ENCODE peak calls at places on chromosome 9, in eight cellular contexts. W is transverse colon; N is epithelial cell of esophagus; H is stimulated activated CD8-positive, alpha-beta memory T cell treated with anti-CD3 and anti-CD28 coated beads, Interleukin-2, amount 100 ng/mL, for 1 hour; Q is M059J; S is stomach; D is activated CD8-positive, alpha-beta T cell treated with anti-CD3 and anti-CD28 coated beads for 36 hours; I is heart left ventricle. A is an unnamed sample.

GRCh38 chr9:116124472-116125040 is 29.0 kb upstream of the PAPPA start:
- DNase-seq in H (no peak), I (no peak), N (peak), Q (no peak), W (no peak), D (no peak), S (no peak), A (no peak)

GRCh38 chr9:95641591-95641990 is 124.8 kb upstream of the PTCH1 start:
- DNase-seq in D (no peak), Q (peak), S (no peak), W (no peak), H (no peak), I (no peak), N (peak), A (no peak)

GRCh38 chr9:83132768-83133167 is 69.8 kb upstream of the RASEF start:
- DNase-seq in N (peak), I (no peak), H (no peak), W (no peak), D (no peak), Q (no peak), S (no peak), A (no peak)

GRCh38 chr9:120558454-120558853 is 21.5 kb downstream of the CDK5RAP2 start:
- DNase-seq in N (no peak), H (no peak), S (no peak), W (no peak), I (no peak), Q (no peak), D (no peak), A (no peak)

GRCh38 chr9:38032266-38032830 is 36.7 kb downstream of the SHB start:
- DNase-seq in W (peak), I (peak), D (no peak), S (peak), N (peak), H (no peak), Q (no peak), A (no peak)

GRCh38 chr9:124429530-124429867 is 14.3 kb upstream of the PSMB7 start:
- DNase-seq in W (no peak), S (no peak), H (no peak), D (no peak), Q (no peak), N (no peak), I (no peak), A (no peak)

GRCh38 chr9:3884736-3885135 is 358.9 kb upstream of the RFX3 start:
- DNase-seq in W (no peak), D (no peak), H (no peak), I (no peak), S (no peak), N (no peak), Q (no peak), A (no peak)

GRCh38 chr9:126916909-126917308 is 2.3 kb downstream of the RALGPS1 start:
- DNase-seq in N (no peak), D (no peak), Q (no peak), W (no peak), S (no peak), H (no peak), I (no peak), A (no peak)

GRCh38 chr9:135683401-135684034 is 15.8 kb downstream of the SOHLH1 start:
- DNase-seq in H (no peak), W (no peak), Q (no peak), N (no peak), I (no peak), D (no peak), S (no peak), A (no peak)

GRCh38 chr9:8750639-8751041 is 951.1 kb upstream of the DMAC1 start:
- DNase-seq in N (no peak), I (no peak), H (no peak), S (no peak), Q (no peak), D (no peak), W (no peak), A (no peak)

GRCh38 chr9:97237951-97238851 is 69.3 kb upstream of the CCDC180 start:
- DNase-seq in Q (peak), H (peak), W (peak), S (peak), N (peak), I (peak), D (peak), A (peak)

GRCh38 chr9:113530022-113530635 is 66.6 kb downstream of the RGS3 start:
- DNase-seq in H (no peak), S (no peak), W (no peak), N (no peak), D (no peak), Q (peak), I (no peak), A (no peak)

GRCh38 chr9:77960356-77961153 is 71.1 kb downstream of the GNAQ start:
- DNase-seq in N (no peak), H (no peak), I (no peak), Q (no peak), S (no peak), D (no peak), W (no peak), A (no peak)

A was measured in GM13976.